ENCODE peak calls at places on chromosome 13, in four cellular contexts. A, Y, S and W are unnamed samples.
A peak's percentile ranks its signal among the peaks of the same experiment; 100 is the strongest.

GRCh38 chr13:94798738-94799137 is 86.4 kb upstream of the SOX21 start:
- DNase-seq in Y (no peak), A (no peak), S (no peak), W (no peak)

GRCh38 chr13:67258482-67258881 is 28.3 kb upstream of the PCDH9 start:
- DNase-seq in A (no peak), S (no peak), Y (no peak), W (no peak)

GRCh38 chr13:98221234-98221633 is 44.2 kb upstream of the RNF113B start:
- DNase-seq in A (no peak), S (no peak), Y (no peak), W (no peak)

GRCh38 chr13:65472336-65472735 is 1757.8 kb downstream of the PCDH9 start:
- DNase-seq in S (no peak), A (no peak), Y (no peak), W (peak; percentile 66)

GRCh38 chr13:62003452-62003851 is 587.8 kb upstream of the PCDH20 start:
- DNase-seq in S (no peak), A (no peak), Y (no peak), W (no peak)

GRCh38 chr13:84677836-84678235 is 795.6 kb upstream of the SLITRK1 start:
- DNase-seq in Y (no peak), A (no peak), S (no peak), W (no peak)

GRCh38 chr13:98492335-98493034 is 84.4 kb downstream of the STK24 start:
- DNase-seq in Y (no peak), A (no peak), S (no peak), W (no peak)

GRCh38 chr13:105196052-105196451 is 1339.4 kb downstream of the EFNB2 start:
- DNase-seq in A (no peak), S (no peak), Y (no peak), W (peak; percentile 18)

GRCh38 chr13:50375792-50376191 is 360.5 kb downstream of the KCNRG start:
- DNase-seq in S (no peak), Y (no peak), A (no peak), W (peak; percentile 79)

GRCh38 chr13:95258619-95259194 is 42.5 kb downstream of the ABCC4 start:
- DNase-seq in S (no peak), Y (no peak), A (no peak), W (no peak)

GRCh38 chr13:72970956-72971355 is 87.8 kb upstream of the KLF5 start:
- DNase-seq in A (no peak), S (no peak), Y (no peak), W (peak; percentile 54)

GRCh38 chr13:59951011-59951410 is 212.7 kb downstream of the DIAPH3 start:
- DNase-seq in A (no peak), Y (no peak), S (no peak), W (no peak)

GRCh38 chr13:77274126-77274525 is 52.8 kb downstream of the MYCBP2 start:
- DNase-seq in S (no peak), Y (no peak), A (no peak), W (no peak)

GRCh38 chr13:92355213-92355612 is 871.4 kb upstream of the GPC6 start:
- DNase-seq in A (peak; percentile 11), Y (no peak), S (no peak), W (no peak)

GRCh38 chr13:101552797-101553196 is 100.3 kb downstream of the ITGBL1 start:
- DNase-seq in S (no peak), A (no peak), Y (no peak), W (peak; percentile 55)

GRCh38 chr13:107119989-107120881 is 552.3 kb upstream of the ARGLU1 start:
- DNase-seq in A (no peak), S (no peak), Y (no peak), W (no peak)

GRCh38 chr13:69856331-69856730 is 251.3 kb upstream of the ATXN8OS start:
- DNase-seq in S (no peak), A (no peak), Y (no peak), W (no peak)

GRCh38 chr13:83248751-83249150 is 633.5 kb downstream of the SLITRK1 start:
- DNase-seq in S (no peak), A (no peak), Y (no peak), W (no peak)

GRCh38 chr13:34156841-34157365 is 339.0 kb downstream of the RFC3 start:
- DNase-seq in S (peak; percentile 60), A (peak; percentile 94), Y (peak; percentile 19), W (peak; percentile 92)

GRCh38 chr13:21310220-21310619 is 133.8 kb downstream of the MRPL57 start:
- DNase-seq in Y (no peak), A (no peak), S (no peak), W (peak; percentile 11)

GRCh38 chr13:68987585-68987984 is 1120.0 kb upstream of the ATXN8OS start:
- DNase-seq in A (no peak), S (no peak), Y (no peak), W (no peak)

GRCh38 chr13:80441968-80442367 is 101.0 kb upstream of the SPRY2 start:
- DNase-seq in S (no peak), A (no peak), Y (no peak), W (no peak)

GRCh38 chr13:97235549-97236206 is 13.5 kb downstream of the MBNL2 start:
- DNase-seq in A (peak; percentile 61), Y (no peak), S (no peak), W (no peak)

GRCh38 chr13:108176685-108177274 is 38.6 kb downstream of the LIG4 start:
- DNase-seq in A (peak; percentile 21), S (no peak), Y (no peak), W (no peak)

GRCh38 chr13:110980921-110981320 is 66.1 kb upstream of the ANKRD10 start:
- DNase-seq in S (no peak), Y (no peak), A (no peak), W (no peak)

GRCh38 chr13:99208845-99209527 is 8.3 kb downstream of the UBAC2 start:
- DNase-seq in S (no peak), Y (no peak), A (no peak), W (no peak)

GRCh38 chr13:96403241-96403640 is 313.3 kb downstream of the HS6ST3 start:
- DNase-seq in A (no peak), Y (no peak), S (no peak), W (no peak)

GRCh38 chr13:44238011-44238421 is 135.6 kb upstream of the SERP2 start:
- DNase-seq in Y (no peak), A (no peak), S (no peak), W (no peak)

GRCh38 chr13:37173214-37173613 is 67.8 kb upstream of the CSNK1A1L start:
- DNase-seq in A (no peak), S (no peak), Y (no peak), W (peak; percentile 81)

GRCh38 chr13:71879129-71879535 is 12.1 kb upstream of the DACH1 start:
- DNase-seq in S (no peak), Y (no peak), A (peak; percentile 20), W (no peak)

GRCh38 chr13:70249332-70250064 is 141.2 kb upstream of the KLHL1 start:
- DNase-seq in S (no peak), Y (no peak), A (no peak), W (no peak)

DNA sequence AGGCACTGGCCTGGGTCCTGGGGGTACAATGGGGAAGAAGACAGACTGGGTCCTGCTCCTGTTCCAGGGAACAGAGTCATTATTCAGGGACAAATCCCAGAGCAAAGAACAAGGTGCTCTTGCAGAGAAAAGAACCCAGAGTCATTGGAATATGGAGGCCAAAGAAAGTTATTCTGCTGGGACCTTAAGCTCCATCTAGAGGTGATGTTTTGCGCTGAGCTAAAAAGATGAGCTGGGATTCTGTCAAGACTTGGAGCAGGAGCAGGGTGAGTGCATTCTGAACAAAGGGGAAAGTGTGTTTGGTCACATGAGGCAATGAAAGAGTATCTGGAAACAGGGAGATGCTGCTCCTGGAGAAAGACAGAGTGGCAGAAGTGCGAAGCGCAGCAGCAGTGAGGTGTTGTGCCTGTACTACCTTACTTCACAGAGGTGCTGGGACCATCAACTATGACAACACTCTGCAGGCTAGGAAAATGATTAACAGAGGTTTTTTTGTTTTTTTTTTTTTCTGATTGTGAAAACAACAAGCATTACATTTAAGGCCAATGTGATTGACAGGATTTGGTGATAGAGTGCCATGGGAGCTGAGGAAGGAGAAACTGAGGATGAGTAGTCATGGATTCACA is 95.3 kb upstream of the TNFSF11 start:
- DNase-seq in Y (no peak), S (no peak), A (no peak), W (peak; percentile 28)
- TF ChIP-seq CTCF in Y (peak; percentile 33), S (peak; percentile 6), A (peak; percentile 8), W (peak; percentile 58)

DNA sequence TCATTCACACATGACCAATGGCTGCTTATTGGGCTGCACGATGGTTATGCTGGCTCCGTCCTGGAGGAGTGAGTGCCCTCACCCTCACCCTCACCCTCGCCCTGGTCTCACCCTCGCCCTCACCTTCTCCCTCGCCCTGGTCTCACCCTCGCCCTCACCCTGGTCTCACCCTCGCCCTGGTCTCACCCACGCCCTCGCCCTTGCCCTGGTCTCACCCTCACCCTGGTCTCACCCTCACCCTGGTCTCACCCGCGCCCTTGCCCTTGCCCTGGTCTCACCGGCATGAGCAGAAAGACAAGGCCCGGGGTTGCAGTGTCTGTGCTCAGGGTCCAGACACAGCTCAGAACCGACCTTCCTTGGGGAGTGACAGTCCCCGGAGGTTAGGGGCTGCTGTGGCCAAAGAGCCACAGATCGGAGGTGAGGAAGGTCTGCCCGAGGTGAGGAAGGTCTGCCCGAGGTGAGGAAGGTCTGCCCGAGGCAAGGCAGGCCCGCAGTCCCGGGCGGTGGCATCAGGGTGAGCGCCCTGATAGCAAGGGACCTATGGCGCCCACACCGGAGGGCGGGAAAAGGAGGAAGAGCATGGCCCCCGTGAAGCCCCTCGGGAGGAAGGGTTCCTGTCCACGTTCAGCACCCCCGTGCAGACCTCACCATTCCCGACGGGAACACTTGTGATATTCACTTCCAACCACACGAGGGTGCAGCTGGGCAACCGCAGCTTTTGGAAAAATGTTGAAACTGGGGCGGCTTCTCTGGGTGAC is 65.6 kb downstream of the MCF2L start:
- DNase-seq in A (peak; percentile 38), S (peak; percentile 61), Y (no peak), W (peak; percentile 46)
- TF ChIP-seq CTCF in A (peak; percentile 64), S (peak; percentile 56), Y (peak; percentile 60), W (peak; percentile 86)

DNA sequence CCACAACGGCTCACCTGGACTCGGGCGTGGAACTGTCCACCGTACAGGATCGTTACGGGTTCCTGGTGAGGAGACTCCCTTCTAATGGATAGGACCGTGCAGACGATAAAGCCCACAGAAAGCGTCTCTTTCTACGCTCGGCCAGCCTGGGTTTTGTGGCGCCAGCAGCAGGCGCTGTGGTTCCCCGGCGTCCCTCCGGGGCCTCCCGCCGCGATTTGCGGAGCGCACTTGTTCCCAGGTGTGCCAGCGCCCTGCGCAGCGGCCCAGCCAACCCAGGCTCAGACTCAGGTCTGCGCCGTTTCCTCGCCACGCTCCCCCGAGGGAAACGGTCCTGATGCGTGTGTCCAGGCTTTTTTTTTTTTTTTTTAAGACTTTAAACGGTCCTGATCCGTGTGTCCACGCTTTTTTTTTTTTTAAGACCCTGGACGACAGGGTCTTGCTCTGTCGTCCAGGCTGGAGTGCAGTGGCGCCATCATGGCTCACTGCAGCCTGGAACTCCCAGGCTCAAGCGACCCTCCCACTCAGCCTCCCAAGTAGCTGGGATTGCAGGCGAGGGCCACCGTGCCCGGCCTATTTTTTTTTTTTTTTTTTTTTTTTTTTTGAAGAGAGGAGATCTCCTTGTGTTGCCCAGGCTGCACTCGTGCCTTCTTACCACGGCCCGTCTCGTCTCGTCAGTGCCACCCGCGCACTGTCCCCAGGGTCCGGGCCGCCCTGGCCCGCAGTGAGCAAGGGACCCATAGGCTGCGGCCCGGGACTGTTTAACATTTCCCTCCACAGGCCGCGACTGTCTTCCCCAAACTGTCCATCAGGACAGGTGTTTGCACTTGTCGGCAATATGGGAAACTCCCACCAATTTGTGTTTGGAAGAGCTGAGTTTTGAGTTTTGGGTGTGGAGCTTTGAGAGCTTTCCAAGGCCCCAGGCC is 23.8 kb downstream of the GJA3 start:
- DNase-seq in A (peak; percentile 60), Y (peak; percentile 39), S (no peak), W (no peak)
- TF ChIP-seq CTCF in A (peak; percentile 41), Y (peak; percentile 58), S (peak; percentile 24), W (peak; percentile 40)

DNA sequence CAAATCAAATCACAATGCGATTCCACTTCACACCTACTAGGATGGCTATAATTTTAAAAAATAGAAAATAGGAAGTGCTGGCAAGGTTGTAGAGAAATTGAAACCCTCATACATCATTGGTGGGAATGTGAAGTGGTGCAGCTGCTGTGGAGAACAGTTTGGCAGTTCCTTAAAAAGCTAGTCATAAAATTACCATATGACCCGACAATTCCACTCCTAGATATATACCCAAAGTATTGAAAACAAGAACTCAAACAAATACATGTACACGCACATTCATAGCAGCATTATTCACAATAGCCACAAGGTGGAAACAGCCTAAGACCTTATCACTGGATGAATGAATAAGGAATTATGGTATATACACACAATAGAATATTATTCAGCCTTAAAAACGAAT is 12.0 kb downstream of the HMGB1 start:
- DNase-seq in Y (no peak), S (no peak), A (no peak), W (peak; percentile 20)
- TF ChIP-seq CTCF in Y (peak; percentile 31), S (no peak), A (no peak), W (peak; percentile 63)